ENCODE peak calls at places on chromosomes 16 and 17, in four cellular contexts. One of them, this sample, is unnamed.

GRCh38 chr16:61792194-61792904 is 243.9 kb downstream of the CDH8 start:
- DNase-seq in H1: no peak
- DNase-seq in HepG2: no peak
- DNase-seq in GM12878: no peak
- DNase-seq in this sample: no peak

GRCh38 chr16:5709889-5710288 is 612.3 kb upstream of the EEF2KMT start:
- DNase-seq in H1: peak; percentile 19
- DNase-seq in HepG2: no peak
- DNase-seq in GM12878: no peak
- DNase-seq in this sample: no peak

GRCh38 chr17:66715745-66716156 is 119.2 kb upstream of the CACNG5 start:
- DNase-seq in H1: peak; percentile 33
- DNase-seq in HepG2: peak; percentile 69
- DNase-seq in GM12878: peak; percentile 53
- DNase-seq in this sample: peak; percentile 75

GRCh38 chr17:29565643-29566472 is 979 bp downstream of the ABHD15 start:
- DNase-seq in H1: no peak
- DNase-seq in HepG2: peak; percentile 25
- DNase-seq in GM12878: no peak
- DNase-seq in this sample: no peak

GRCh38 chr16:20650400-20651159 is 46.9 kb downstream of the ACSM1 start:
- DNase-seq in H1: no peak
- DNase-seq in HepG2: no peak
- DNase-seq in GM12878: no peak
- DNase-seq in this sample: no peak

GRCh38 chr16:60907645-60908044 is 1128.6 kb downstream of the CDH8 start:
- DNase-seq in H1: no peak
- DNase-seq in HepG2: no peak
- DNase-seq in GM12878: no peak
- DNase-seq in this sample: no peak

GRCh38 chr17:65634533-65634932 is 73.1 kb upstream of the AXIN2 start:
- DNase-seq in H1: no peak
- DNase-seq in HepG2: peak; percentile 62
- DNase-seq in GM12878: no peak
- DNase-seq in this sample: no peak

GRCh38 chr16:58963479-58963878 is 229.4 kb upstream of the GOT2 start:
- DNase-seq in H1: no peak
- DNase-seq in HepG2: no peak
- DNase-seq in GM12878: no peak
- DNase-seq in this sample: no peak

GRCh38 chr16:82043680-82044584 is 8.9 kb downstream of the HSD17B2 start:
- DNase-seq in H1: no peak
- DNase-seq in HepG2: no peak
- DNase-seq in GM12878: no peak
- DNase-seq in this sample: no peak

GRCh38 chr17:17472333-17472920 is 4.4 kb upstream of the MED9 start:
- DNase-seq in H1: no peak
- DNase-seq in HepG2: no peak
- DNase-seq in GM12878: no peak
- DNase-seq in this sample: no peak

GRCh38 chr16:17397499-17397891 is 73.3 kb downstream of the XYLT1 start:
- DNase-seq in H1: no peak
- DNase-seq in HepG2: peak; percentile 61
- DNase-seq in GM12878: no peak
- DNase-seq in this sample: no peak

GRCh38 chr16:27374794-27375499 is 27.0 kb upstream of the IL21R start:
- DNase-seq in H1: peak; percentile 87
- DNase-seq in HepG2: peak; percentile 92
- DNase-seq in GM12878: peak; percentile 90
- DNase-seq in this sample: peak; percentile 86

GRCh38 chr17:69539274-69539673 is 124.8 kb downstream of the MAP2K6 start:
- DNase-seq in H1: no peak
- DNase-seq in HepG2: no peak
- DNase-seq in GM12878: no peak
- DNase-seq in this sample: no peak

GRCh38 chr17:17236295-17237025 is 508 bp downstream of the FLCN start:
- DNase-seq in H1: no peak
- DNase-seq in HepG2: peak; percentile 50
- DNase-seq in GM12878: no peak
- DNase-seq in this sample: peak; percentile 24

GRCh38 chr16:3689731-3690130 is 27.6 kb downstream of the TRAP1 start:
- DNase-seq in H1: no peak
- DNase-seq in HepG2: no peak
- DNase-seq in GM12878: no peak
- DNase-seq in this sample: no peak

GRCh38 chr17:59423137-59423703 is 91.8 kb downstream of the YPEL2 start:
- DNase-seq in H1: no peak
- DNase-seq in HepG2: peak; percentile 55
- DNase-seq in GM12878: no peak
- DNase-seq in this sample: peak; percentile 38
- TF ChIP-seq SUZ12 in H1: no peak
- TF ChIP-seq SUZ12 in HepG2: no peak
- TF ChIP-seq SUZ12 in GM12878: no peak
- TF ChIP-seq SUZ12 in this sample: no peak

GRCh38 chr17:49316889-49317288 is 45.2 kb downstream of the ZNF652 start:
- DNase-seq in H1: no peak
- DNase-seq in HepG2: no peak
- DNase-seq in GM12878: no peak
- DNase-seq in this sample: no peak

GRCh38 chr17:49318438-49318965 is 43.5 kb downstream of the ZNF652 start:
- DNase-seq in H1: no peak
- DNase-seq in HepG2: no peak
- DNase-seq in GM12878: no peak
- DNase-seq in this sample: no peak

GRCh38 chr17:49312722-49313121 is 49.3 kb downstream of the ZNF652 start:
- DNase-seq in H1: no peak
- DNase-seq in HepG2: no peak
- DNase-seq in GM12878: no peak
- DNase-seq in this sample: no peak

GRCh38 chr17:49315551-49315951 is 46.5 kb downstream of the ZNF652 start:
- DNase-seq in H1: peak; percentile 31
- DNase-seq in HepG2: peak; percentile 78
- DNase-seq in GM12878: peak; percentile 66
- DNase-seq in this sample: peak; percentile 81

DNA sequence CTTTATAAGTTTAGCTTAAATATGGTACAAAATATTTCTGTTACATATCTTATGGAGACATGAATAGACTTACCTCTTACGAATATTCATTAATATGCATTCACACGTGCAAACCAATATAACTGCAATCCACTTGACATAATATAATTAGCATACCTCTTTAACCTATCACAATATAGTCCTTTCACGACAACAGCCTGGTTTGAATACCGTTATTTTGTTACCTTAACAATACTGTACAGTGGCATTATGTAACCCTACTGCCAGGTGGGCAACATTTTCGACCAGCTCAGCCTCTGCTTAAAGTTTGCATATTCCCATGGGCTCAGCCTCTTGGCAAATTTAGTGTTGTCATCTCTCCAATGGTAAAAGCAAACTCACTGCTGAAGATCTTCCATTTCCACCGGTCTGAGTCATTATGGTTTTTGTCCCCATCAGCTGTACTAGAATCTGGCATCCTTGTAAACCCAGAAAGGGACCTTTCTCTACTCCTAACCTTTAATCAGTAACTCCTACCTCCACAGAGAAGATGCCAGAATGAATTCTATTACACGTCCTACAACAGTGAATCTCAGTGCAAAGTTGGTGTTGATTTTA is 46.0 kb downstream of the ZNF652 start:
- DNase-seq in H1: no peak
- DNase-seq in HepG2: no peak
- DNase-seq in GM12878: no peak
- DNase-seq in this sample: no peak
- TF ChIP-seq SP1 in H1: no peak
- TF ChIP-seq SP1 in HepG2: no peak
- TF ChIP-seq SP1 in GM12878: no peak
- TF ChIP-seq SP1 in this sample: no peak

GRCh38 chr16:88059701-88060386 is 108.6 kb downstream of the BANP start:
- DNase-seq in H1: no peak
- DNase-seq in HepG2: no peak
- DNase-seq in GM12878: no peak
- DNase-seq in this sample: no peak

GRCh38 chr16:88058136-88058535 is 106.9 kb downstream of the BANP start:
- DNase-seq in H1: no peak
- DNase-seq in HepG2: no peak
- DNase-seq in GM12878: no peak
- DNase-seq in this sample: no peak

GRCh38 chr16:88060524-88061219 is 109.4 kb downstream of the BANP start:
- DNase-seq in H1: no peak
- DNase-seq in HepG2: no peak
- DNase-seq in GM12878: no peak
- DNase-seq in this sample: no peak

GRCh38 chr16:88058817-88059216 is 107.6 kb downstream of the BANP start:
- DNase-seq in H1: no peak
- DNase-seq in HepG2: no peak
- DNase-seq in GM12878: no peak
- DNase-seq in this sample: no peak

GRCh38 chr16:88057656-88058055 is 106.4 kb downstream of the BANP start:
- DNase-seq in H1: no peak
- DNase-seq in HepG2: no peak
- DNase-seq in GM12878: no peak
- DNase-seq in this sample: no peak
- TF ChIP-seq SUZ12 in H1: no peak
- TF ChIP-seq SUZ12 in HepG2: no peak
- TF ChIP-seq SUZ12 in GM12878: no peak
- TF ChIP-seq SUZ12 in this sample: no peak

DNA sequence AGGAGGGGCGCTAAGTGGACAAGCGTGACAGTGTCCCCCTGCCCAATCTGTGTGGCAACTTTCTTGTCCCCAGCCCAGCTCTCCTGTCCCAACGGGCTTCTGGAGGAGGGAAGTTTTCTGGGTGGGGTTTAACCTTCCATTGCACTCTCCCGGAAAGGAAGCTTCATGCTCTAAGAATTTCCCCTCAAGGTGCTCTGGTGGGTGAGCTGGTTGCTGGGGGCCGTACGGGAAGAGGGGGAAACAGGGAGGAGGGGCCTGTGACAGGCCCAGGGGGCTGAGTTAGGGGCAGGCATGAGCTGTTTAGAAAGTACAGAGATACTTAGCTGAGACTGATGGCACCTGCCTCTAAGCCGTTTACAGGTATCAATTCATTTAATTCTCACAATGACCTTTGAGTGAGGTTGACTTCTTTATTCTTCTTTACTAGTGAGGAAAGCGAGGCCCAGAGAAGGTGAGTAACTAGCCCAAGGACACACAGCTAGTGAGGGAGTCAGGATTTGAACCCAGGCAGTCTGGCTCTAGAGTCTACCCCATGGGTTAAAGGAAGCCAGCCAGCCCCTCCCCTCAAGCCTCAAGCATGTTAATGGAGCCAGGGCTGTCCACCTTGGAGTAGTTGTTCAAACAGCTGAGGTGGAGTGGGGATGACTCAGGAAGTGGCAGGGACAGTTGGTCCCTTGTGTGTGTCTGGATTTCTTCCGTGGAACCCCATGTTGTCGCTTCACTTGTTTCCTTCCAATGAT is 18.9 kb downstream of the ADGRG1 start:
- DNase-seq in H1: no peak
- DNase-seq in HepG2: no peak
- DNase-seq in GM12878: no peak
- DNase-seq in this sample: no peak
- TF ChIP-seq SP1 in H1: no peak
- TF ChIP-seq SP1 in HepG2: no peak
- TF ChIP-seq SP1 in GM12878: no peak
- TF ChIP-seq SP1 in this sample: no peak

DNA sequence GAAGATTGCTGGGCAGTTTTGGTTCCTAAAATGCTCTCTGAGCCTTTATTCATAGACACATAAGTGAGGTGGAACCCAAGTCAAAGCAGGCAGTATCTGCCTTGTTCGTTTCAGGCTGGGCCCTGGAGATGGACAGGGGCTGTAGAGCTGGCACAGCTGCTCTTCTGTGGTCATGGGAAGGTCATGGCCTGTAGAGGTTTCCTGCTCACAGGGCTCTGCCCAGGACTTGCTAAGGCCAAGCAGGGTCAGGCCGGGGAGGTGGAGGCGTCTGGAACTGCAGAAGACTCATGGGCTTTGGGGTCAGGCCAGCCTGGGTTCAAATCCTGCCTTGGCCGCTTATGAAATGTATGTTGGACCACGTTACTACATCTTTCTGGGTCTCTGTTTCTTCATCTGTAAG is 50.2 kb downstream of the IRX5 start:
- DNase-seq in H1: no peak
- DNase-seq in HepG2: no peak
- DNase-seq in GM12878: no peak
- DNase-seq in this sample: no peak
- TF ChIP-seq SUZ12 in H1: no peak
- TF ChIP-seq SUZ12 in HepG2: no peak
- TF ChIP-seq SUZ12 in GM12878: no peak
- TF ChIP-seq SUZ12 in this sample: no peak

DNA sequence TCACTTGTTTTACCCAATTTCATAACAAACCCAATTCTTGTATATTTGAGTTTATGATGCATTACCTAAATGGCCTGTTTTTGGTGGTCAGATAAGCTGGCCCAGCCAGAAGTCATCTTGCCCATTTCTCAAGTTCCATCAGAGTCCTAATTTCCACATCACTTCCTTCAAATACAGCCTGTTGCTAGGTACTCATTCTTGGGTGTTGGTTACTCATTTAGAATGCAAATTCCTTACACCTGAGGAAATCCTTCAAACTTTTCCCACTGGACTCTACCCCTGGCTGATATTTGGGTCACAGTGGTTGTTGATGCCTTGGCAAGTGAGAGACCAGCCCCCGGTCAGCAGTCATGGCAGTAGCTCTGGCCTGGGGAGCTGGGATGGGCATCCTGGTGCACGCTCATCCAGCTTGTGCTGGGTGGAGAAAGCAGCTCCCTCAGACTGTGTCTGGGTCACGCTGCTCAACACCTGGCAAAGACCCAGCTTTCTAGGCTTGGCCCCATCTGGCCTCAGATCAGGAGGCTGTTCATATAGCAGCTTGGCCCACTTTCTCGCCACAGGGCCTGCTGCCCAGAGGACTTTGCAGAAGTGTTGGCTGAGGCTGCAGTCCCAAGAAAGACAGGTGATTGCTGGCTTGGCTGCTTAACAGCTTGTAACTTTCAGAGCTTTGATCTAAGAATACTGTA is 25.8 kb downstream of the WSB1 start:
- DNase-seq in H1: no peak
- DNase-seq in HepG2: no peak
- DNase-seq in GM12878: no peak
- DNase-seq in this sample: no peak
- TF ChIP-seq SP1 in H1: no peak
- TF ChIP-seq SP1 in HepG2: no peak
- TF ChIP-seq SP1 in GM12878: no peak
- TF ChIP-seq SP1 in this sample: no peak